ENCODE peak calls at places on chromosomes 1 and 21, in nine cellular contexts. W, R, E, Y, P, T, C, X and B are unnamed samples.

GRCh38 chr1:29672416-29672815 is 436.1 kb downstream of the PTPRU start:
- DNase-seq in W (no peak), Y (no peak), T (no peak), R (no peak), P (no peak), X (no peak), C (no peak), E (peak; percentile 45), B (no peak)

GRCh38 chr1:156801409-156802121 is 15.1 kb downstream of the SH2D2A start:
- DNase-seq in T (no peak), R (peak; percentile 36), Y (no peak), C (peak; percentile 95), E (no peak), X (peak; percentile 54), P (no peak), W (peak; percentile 86), B (no peak)

GRCh38 chr1:86419277-86419903 is 4.6 kb upstream of the CLCA2 start:
- DNase-seq in T (no peak), E (no peak), X (no peak), P (no peak), W (peak; percentile 33), Y (peak; percentile 23), C (peak; percentile 61), R (peak; percentile 34), B (peak; percentile 67)

GRCh38 chr1:159113783-159114182 is 37.2 kb upstream of the AIM2 start:
- DNase-seq in X (no peak), Y (no peak), W (no peak), P (no peak), E (no peak), C (peak; percentile 33), T (no peak), R (no peak), B (no peak)

GRCh38 chr21:14531927-14532326 is 14.2 kb downstream of the SAMSN1 start:
- DNase-seq in W (no peak), Y (no peak), X (no peak), P (no peak), C (no peak), T (no peak), E (no peak), R (no peak), B (no peak)

GRCh38 chr1:40392206-40392605 is 18.7 kb downstream of the SMAP2 start:
- DNase-seq in T (no peak), W (peak; percentile 86), E (no peak), X (peak; percentile 88), C (peak; percentile 80), R (no peak), Y (no peak), P (no peak), B (no peak)

GRCh38 chr1:182611787-182612186 is 7.6 kb upstream of the RGS16 start:
- DNase-seq in E (no peak), Y (no peak), X (no peak), W (no peak), C (no peak), R (peak; percentile 41), T (no peak), P (no peak), B (no peak)

GRCh38 chr21:25901580-25901979 is 166.8 kb downstream of the GABPA start:
- DNase-seq in R (no peak), Y (no peak), X (peak; percentile 39), C (no peak), P (no peak), T (no peak), E (no peak), W (peak; percentile 49), B (no peak)

GRCh38 chr1:183089025-183089639 is 65.9 kb downstream of the LAMC1 start:
- DNase-seq in R (peak; percentile 35), E (no peak), T (no peak), Y (no peak), X (no peak), P (no peak), C (no peak), W (no peak), B (no peak)

GRCh38 chr1:61699893-61700851 is 24.8 kb downstream of the TM2D1 start:
- DNase-seq in E (no peak), X (no peak), P (no peak), C (no peak), R (no peak), T (no peak), Y (no peak), W (no peak), B (no peak)

GRCh38 chr1:25642710-25643109 is 26.1 kb downstream of the MAN1C1 start:
- DNase-seq in P (no peak), C (peak; percentile 81), W (peak; percentile 70), E (no peak), T (peak; percentile 72), Y (no peak), X (peak; percentile 70), R (peak; percentile 36), B (peak; percentile 78)

GRCh38 chr1:228393811-228394570 is 12.6 kb downstream of the TRIM11 start:
- DNase-seq in R (no peak), T (no peak), C (no peak), P (no peak), E (no peak), X (no peak), Y (no peak), W (no peak), B (no peak)

GRCh38 chr1:106785136-106785535 is 271.3 kb upstream of the PRMT6 start:
- DNase-seq in T (no peak), W (no peak), Y (no peak), X (no peak), P (no peak), R (no peak), C (peak; percentile 3), E (no peak), B (no peak)

GRCh38 chr1:209354111-209354839 is 229.2 kb upstream of the CAMK1G start:
- DNase-seq in P (peak; percentile 4), W (peak; percentile 93), X (peak; percentile 92), Y (peak; percentile 81), C (peak; percentile 95), T (peak; percentile 78), R (peak; percentile 89), E (no peak), B (peak; percentile 10)

GRCh38 chr1:65083263-65083896 is 64.6 kb upstream of the AK4 start:
- DNase-seq in R (no peak), P (no peak), Y (no peak), C (no peak), W (peak; percentile 50), E (no peak), T (no peak), X (peak; percentile 6), B (no peak)

GRCh38 chr1:214116258-214116657 is 128.5 kb downstream of the PROX1 start:
- DNase-seq in R (no peak), E (no peak), C (no peak), T (no peak), Y (no peak), W (no peak), X (no peak), P (no peak), B (no peak)

GRCh38 chr1:153363641-153364040 is 6.0 kb downstream of the S100A9 start:
- DNase-seq in Y (no peak), P (no peak), R (no peak), E (peak; percentile 37), W (no peak), X (no peak), T (no peak), C (no peak), B (no peak)

GRCh38 chr1:78143152-78143551 is 97.4 kb downstream of the GIPC2 start:
- DNase-seq in X (no peak), R (no peak), Y (no peak), C (no peak), P (no peak), W (peak; percentile 5), T (no peak), E (no peak), B (peak; percentile 9)

GRCh38 chr1:91006113-91006908 is 15.5 kb downstream of the ZNF644 start:
- DNase-seq in X (no peak), W (no peak), C (no peak), E (no peak), T (no peak), Y (no peak), P (no peak), R (no peak), B (no peak)

DNA sequence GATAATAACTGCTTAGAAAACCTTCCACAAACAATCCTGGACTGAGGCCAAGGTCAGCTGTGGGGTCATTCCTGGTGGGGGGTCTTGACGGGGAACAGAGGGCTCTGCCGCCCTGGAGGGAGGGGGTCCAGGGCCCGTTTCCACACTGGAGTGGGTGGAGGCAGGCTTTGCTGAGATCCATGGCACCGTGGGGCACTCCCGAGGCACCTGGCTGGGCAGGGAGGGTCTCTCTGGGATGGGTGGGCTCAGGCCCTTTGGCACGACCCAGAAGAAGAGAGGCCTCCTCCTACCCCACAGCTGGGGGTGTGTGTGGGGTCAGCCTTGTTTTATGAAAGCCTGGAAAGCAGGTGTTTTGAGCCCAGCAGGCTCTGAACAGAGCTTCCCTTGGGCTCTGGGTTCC is 5.1 kb downstream of the MMEL1 start:
- DNase-seq in T (no peak), P (no peak), E (no peak), C (no peak), Y (no peak), W (no peak), R (no peak), X (no peak), B (no peak)
- H3K27me3 ChIP-seq in T (no peaks in the 10 kb centered on the region), P (peaks cover 18% of the 10 kb centered on the region), E (peaks cover 70% of the 10 kb centered on the region), C (no peaks in the 10 kb centered on the region), Y (peaks cover 74% of the 10 kb centered on the region), W (peaks cover 17% of the 10 kb centered on the region), R (no peaks in the 10 kb centered on the region), X (peaks cover 14% of the 10 kb centered on the region), B (no peaks in the 10 kb centered on the region)

DNA sequence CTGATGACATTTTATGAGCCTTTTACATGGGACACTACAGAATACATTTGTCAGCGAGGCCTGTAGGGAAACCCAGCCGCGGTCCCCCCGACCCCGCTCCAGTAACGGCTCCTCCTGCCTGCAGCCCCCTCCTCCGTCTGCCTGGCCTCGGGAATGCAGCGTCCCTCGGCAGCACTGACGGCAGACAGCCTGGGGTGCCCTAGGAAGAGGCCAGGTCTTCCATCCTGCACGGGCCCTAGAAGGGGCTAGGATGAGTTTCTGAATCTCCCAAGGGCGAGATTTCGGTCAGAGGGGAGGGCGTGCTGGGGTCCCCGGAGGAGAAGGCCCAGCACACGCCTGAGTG is 8.4 kb downstream of the SAMD11 start:
- DNase-seq in E (no peak), T (no peak), Y (no peak), P (no peak), R (no peak), C (no peak), X (no peak), W (no peak), B (no peak)
- H3K27me3 ChIP-seq in E (peaks cover 86% of the 10 kb centered on the region), T (no peaks in the 10 kb centered on the region), Y (peaks cover 84% of the 10 kb centered on the region), P (no peaks in the 10 kb centered on the region), R (no peaks in the 10 kb centered on the region), C (peaks cover 11% of the 10 kb centered on the region), X (no peaks in the 10 kb centered on the region), W (no peaks in the 10 kb centered on the region), B (no peaks in the 10 kb centered on the region)

GRCh38 chr1:220894924-220895256 is 15.6 kb downstream of the HLX start:
- DNase-seq in R (no peak), P (no peak), W (no peak), C (no peak), T (no peak), Y (no peak), X (no peak), E (no peak), B (no peak)
- H3K27me3 ChIP-seq in R (no peaks in the 10 kb centered on the region), P (no peaks in the 10 kb centered on the region), W (peaks cover 24% of the 10 kb centered on the region), C (peaks cover 100% of the 10 kb centered on the region), T (no peaks in the 10 kb centered on the region), Y (peaks cover 68% of the 10 kb centered on the region), X (peaks cover 27% of the 10 kb centered on the region), E (peaks cover 72% of the 10 kb centered on the region), B (no peaks in the 10 kb centered on the region)

DNA sequence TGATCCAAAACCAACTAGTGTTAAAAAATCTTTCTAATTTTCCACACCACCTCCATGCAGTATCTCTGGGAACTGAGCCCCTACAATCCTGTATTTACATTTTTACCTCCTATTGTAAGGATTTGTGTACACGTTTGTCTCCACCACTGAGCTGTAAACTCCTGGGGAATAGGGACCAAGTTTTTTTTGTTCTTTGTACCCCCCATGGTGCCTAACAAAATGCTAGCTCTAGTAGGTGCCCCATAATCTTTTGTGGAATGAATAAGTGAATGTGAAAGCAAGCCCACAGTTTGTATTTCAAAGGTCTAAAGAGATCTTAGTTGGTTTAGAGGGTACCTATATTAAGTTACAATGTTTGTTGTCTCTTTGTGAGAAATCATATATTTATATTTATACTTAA is 879 bp upstream of the WLS start:
- DNase-seq in C (no peak), Y (no peak), W (no peak), R (no peak), P (no peak), T (no peak), E (no peak), X (no peak), B (no peak)
- H3K27me3 ChIP-seq in C (peaks cover 2% of the 10 kb centered on the region), Y (no peaks in the 10 kb centered on the region), W (no peaks in the 10 kb centered on the region), R (no peaks in the 10 kb centered on the region), P (no peaks in the 10 kb centered on the region), T (no peaks in the 10 kb centered on the region), E (no peaks in the 10 kb centered on the region), X (peaks cover 3% of the 10 kb centered on the region), B (no peaks in the 10 kb centered on the region)